ENCODE peak calls at places on chromosomes 2 and 18, in four cellular contexts. W is left lung; Q is stimulated activated naive CD4-positive, alpha-beta T cell; T is iPS-NIHi11. O is an unnamed sample.

GRCh38 chr2:64623232-64623879 is 30.4 kb downstream of the SERTAD2 start:
- DNase-seq in W (no peak), Q (no peak), T (no peak), O (peak)

GRCh38 chr2:118974103-118974911 is 32.3 kb downstream of the MARCO start:
- DNase-seq in W (peak), Q (no peak), T (no peak), O (no peak)

GRCh38 chr18:74281011-74281638 is 10.6 kb downstream of the CYB5A start:
- DNase-seq in W (no peak), Q (no peak), T (peak), O (no peak)

GRCh38 chr2:74671479-74671878 is 17.4 kb downstream of the SEMA4F start:
- DNase-seq in W (no peak), Q (no peak), T (no peak), O (no peak)

GRCh38 chr2:53787255-53787910 is 539 bp downstream of the ERLEC1 start:
- DNase-seq in W (no peak), Q (no peak), T (peak), O (no peak)

GRCh38 chr2:49251766-49252165 is 97.5 kb upstream of the FSHR start:
- DNase-seq in W (no peak), Q (no peak), T (no peak), O (no peak)

GRCh38 chr2:190023860-190024259 is 38.7 kb downstream of the MSTN start:
- DNase-seq in W (no peak), Q (no peak), T (peak), O (no peak)

GRCh38 chr2:200454839-200455801 is 54.7 kb downstream of the KCTD18 start:
- DNase-seq in W (no peak), Q (no peak), T (no peak), O (no peak)

GRCh38 chr2:232349546-232349945 is 29.0 kb upstream of the ALPP start:
- DNase-seq in W (peak), Q (no peak), T (no peak), O (peak)

GRCh38 chr2:38218995-38219394 is 143.0 kb upstream of the CYP1B1 start:
- DNase-seq in W (no peak), Q (no peak), T (no peak), O (no peak)

GRCh38 chr2:90069290-90069894 is 1377.9 kb downstream of the RPIA start:
- DNase-seq in W (no peak), Q (no peak), T (peak), O (no peak)

GRCh38 chr2:127829845-127830246 is 18.9 kb upstream of the WDR33 start:
- DNase-seq in W (peak), Q (no peak), T (peak), O (peak)

GRCh38 chr18:48676346-48676745 is 137.5 kb downstream of the CTIF start:
- DNase-seq in W (no peak), Q (no peak), T (no peak), O (peak)

GRCh38 chr18:79789091-79789891 is 8.4 kb upstream of the KCNG2 start:
- DNase-seq in W (no peak), Q (no peak), T (no peak), O (peak)

GRCh38 chr2:222950886-222951285 is 90.0 kb downstream of the ACSL3 start:
- DNase-seq in W (no peak), Q (no peak), T (no peak), O (no peak)

GRCh38 chr2:28362991-28363521 is 29.6 kb upstream of the FOSL2 start:
- DNase-seq in W (no peak), Q (no peak), T (no peak), O (no peak)

GRCh38 chr18:36333418-36333817 is 35.9 kb downstream of the FHOD3 start:
- DNase-seq in W (no peak), Q (no peak), T (no peak), O (no peak)

GRCh38 chr2:105380432-105381118 is 18.3 kb downstream of the FHL2 start:
- DNase-seq in W (no peak), Q (no peak), T (no peak), O (peak)

GRCh38 chr2:101047774-101048173 is 45.7 kb downstream of the RPL31 start:
- DNase-seq in W (no peak), Q (no peak), T (no peak), O (no peak)

GRCh38 chr2:23670245-23670592 is 256.7 kb downstream of the ATAD2B start:
- DNase-seq in W (no peak), Q (no peak), T (no peak), O (no peak)

GRCh38 chr2:15302154-15302553 is 259.0 kb downstream of the NBAS start:
- DNase-seq in W (no peak), Q (no peak), T (no peak), O (no peak)

GRCh38 chr18:56381151-56381550 is 257.2 kb downstream of the TXNL1 start:
- DNase-seq in W (no peak), Q (no peak), T (no peak), O (no peak)

GRCh38 chr2:146278881-146279280 is 1565.9 kb upstream of the ACVR2A start:
- DNase-seq in W (no peak), Q (no peak), T (no peak), O (no peak)

GRCh38 chr2:10712186-10712809 is 9.1 kb upstream of the ATP6V1C2 start:
- DNase-seq in W (no peak), Q (no peak), T (no peak), O (peak)

GRCh38 chr2:58133395-58133794 is 86.8 kb downstream of the VRK2 start:
- DNase-seq in W (no peak), Q (no peak), T (no peak), O (no peak)

GRCh38 chr2:75053484-75054112 is 95.2 kb downstream of the POLE4 start:
- DNase-seq in W (no peak), Q (no peak), T (peak), O (no peak)

GRCh38 chr2:109507217-109507616 is 106.5 kb downstream of the SEPTIN10 start:
- DNase-seq in W (no peak), Q (no peak), T (no peak), O (no peak)

O was measured in activated effector memory CD4-positive, alpha-beta T cell treated with anti-CD3 and anti-CD28 coated beads, Interleukin-2, amount 50 U/mL, for 16 hours.